ENCODE peak calls at places on chromosomes 4 and X, in four cellular contexts. K, R, A and P are unnamed samples.

GRCh38 chrX:40504801-40505605 is 75.8 kb upstream of the ATP6AP2 start:
- DNase-seq in K (peak; percentile 66), R (peak; percentile 30), A (no peak), P (peak; percentile 67)

GRCh38 chrX:48854898-48855297 is 19.5 kb upstream of the PCSK1N start:
- DNase-seq in K (no peak), R (no peak), A (no peak), P (no peak)

GRCh38 chr4:40908297-40908696 is 158.5 kb downstream of the NSUN7 start:
- DNase-seq in K (no peak), R (no peak), A (no peak), P (no peak)

GRCh38 chr4:127870688-127871087 is 10.0 kb upstream of the PLK4 start:
- DNase-seq in K (peak; percentile 48), R (peak; percentile 38), A (no peak), P (peak; percentile 72)

GRCh38 chr4:1137850-1138249 is 24.5 kb upstream of the RNF212 start:
- DNase-seq in K (no peak), R (no peak), A (no peak), P (no peak)

GRCh38 chr4:102828497-102828808 is 1.1 kb upstream of the UBE2D3 start:
- DNase-seq in K (no peak), R (no peak), A (no peak), P (no peak)

GRCh38 chr4:13656569-13656988 is 29.1 kb upstream of the BOD1L1 start:
- DNase-seq in K (peak; percentile 61), R (peak; percentile 49), A (peak; percentile 41), P (no peak)

GRCh38 chr4:120009731-120010130 is 56.9 kb downstream of the MAD2L1 start:
- DNase-seq in K (peak; percentile 74), R (peak; percentile 61), A (no peak), P (no peak)

GRCh38 chr4:851701-852430 is 25.9 kb upstream of the CPLX1 start:
- DNase-seq in K (no peak), R (no peak), A (no peak), P (no peak)

GRCh38 chrX:108664701-108665100 is 71.7 kb downstream of the IRS4 start:
- DNase-seq in K (no peak), R (no peak), A (no peak), P (no peak)

GRCh38 chrX:119757979-119758681 is at the start of gene SOWAHD:
- DNase-seq in K (no peak), R (no peak), A (peak; percentile 29), P (no peak)

GRCh38 chrX:49079489-49080428 is at the start of gene WDR45:
- DNase-seq in K (peak; percentile 83), R (no peak), A (peak; percentile 95), P (no peak)

GRCh38 chrX:130834149-130834548 is 68.9 kb downstream of the ENOX2 start:
- DNase-seq in K (no peak), R (no peak), A (no peak), P (no peak)

GRCh38 chrX:12974217-12974796 is 603 bp upstream of the TMSB4X start:
- DNase-seq in K (peak; percentile 54), R (no peak), A (no peak), P (no peak)

GRCh38 chrX:16869393-16870094 is 618 bp downstream of the RBBP7 start:
- DNase-seq in K (peak; percentile 52), R (no peak), A (no peak), P (no peak)

GRCh38 chr4:155629183-155629825 is 37.3 kb upstream of the GUCY1A1 start:
- DNase-seq in K (no peak), R (no peak), A (no peak), P (no peak)

GRCh38 chrX:100980608-100981497 is 11.3 kb downstream of the ARL13A start:
- DNase-seq in K (peak; percentile 34), R (no peak), A (no peak), P (peak; percentile 41)

GRCh38 chr4:109375778-109376414 is 57.7 kb upstream of the SEC24B start:
- DNase-seq in K (no peak), R (no peak), A (no peak), P (no peak)

GRCh38 chr4:17898553-17898952 is 87.8 kb downstream of the NCAPG start:
- DNase-seq in K (no peak), R (no peak), A (no peak), P (no peak)

GRCh38 chrX:14228611-14229010 is 198.9 kb upstream of the GEMIN8 start:
- DNase-seq in K (no peak), R (no peak), A (no peak), P (no peak)

GRCh38 chrX:105662248-105662647 is 160.1 kb upstream of the NRK start:
- DNase-seq in K (no peak), R (no peak), A (no peak), P (no peak)

GRCh38 chr4:48375651-48376291 is 34.4 kb downstream of the SLAIN2 start:
- DNase-seq in K (peak; percentile 28), R (peak; percentile 74), A (peak; percentile 18), P (peak; percentile 53)

GRCh38 chrX:32678487-32678886 is 532.9 kb downstream of the DMD start:
- DNase-seq in K (no peak), R (no peak), A (no peak), P (no peak)

GRCh38 chr4:6205584-6205965 is 5.2 kb upstream of the JAKMIP1 start:
- DNase-seq in K (no peak), R (no peak), A (no peak), P (no peak)

GRCh38 chrX:110665636-110666035 is 130.0 kb downstream of the CHRDL1 start:
- DNase-seq in K (peak; percentile 12), R (no peak), A (peak; percentile 10), P (no peak)

GRCh38 chr4:40482985-40483647 is 146.5 kb downstream of the RBM47 start:
- DNase-seq in K (no peak), R (no peak), A (no peak), P (no peak)

GRCh38 chrX:136477026-136477425 is 10.7 kb upstream of the BRS3 start:
- DNase-seq in K (no peak), R (no peak), A (no peak), P (no peak)

GRCh38 chr4:24651266-24651665 is 66.9 kb upstream of the DHX15 start:
- DNase-seq in K (no peak), R (no peak), A (no peak), P (no peak)

GRCh38 chr4:87555751-87556619 is 26.8 kb upstream of the SPARCL1 start:
- DNase-seq in K (peak; percentile 44), R (no peak), A (no peak), P (peak; percentile 17)